ENCODE peak calls at places on chromosome 20, in nine cellular contexts. One of them, this sample, is unnamed.

GRCh38 chr20:9329356-9330092 is 184.9 kb upstream of the LAMP5 start:
- DNase-seq in uterus: no peak
- DNase-seq in ascending aorta: no peak
- DNase-seq in adipocyte: no peak
- DNase-seq in fibroblast of mammary gland: no peak
- DNase-seq in neuronal stem cell: no peak
- DNase-seq in cardiac fibroblast: no peak
- DNase-seq in CD4-positive, CD25-positive, alpha-beta regulatory T cell: no peak
- DNase-seq in heart left ventricle: no peak
- DNase-seq in this sample: no peak

GRCh38 chr20:50413088-50413500 is 97.1 kb upstream of the PTPN1 start:
- DNase-seq in uterus: peak; percentile 61
- DNase-seq in ascending aorta: no peak
- DNase-seq in adipocyte: no peak
- DNase-seq in fibroblast of mammary gland: peak; percentile 96
- DNase-seq in neuronal stem cell: no peak
- DNase-seq in cardiac fibroblast: no peak
- DNase-seq in CD4-positive, CD25-positive, alpha-beta regulatory T cell: no peak
- DNase-seq in heart left ventricle: no peak
- DNase-seq in this sample: no peak

GRCh38 chr20:58377017-58377416 is 12.0 kb upstream of the VAPB start:
- DNase-seq in uterus: no peak
- DNase-seq in ascending aorta: no peak
- DNase-seq in adipocyte: no peak
- DNase-seq in fibroblast of mammary gland: no peak
- DNase-seq in neuronal stem cell: no peak
- DNase-seq in cardiac fibroblast: no peak
- DNase-seq in CD4-positive, CD25-positive, alpha-beta regulatory T cell: no peak
- DNase-seq in heart left ventricle: no peak
- DNase-seq in this sample: no peak

GRCh38 chr20:43761396-43762340 is 34.9 kb upstream of the GTSF1L start:
- DNase-seq in uterus: no peak
- DNase-seq in ascending aorta: no peak
- DNase-seq in adipocyte: no peak
- DNase-seq in fibroblast of mammary gland: peak; percentile 48
- DNase-seq in neuronal stem cell: no peak
- DNase-seq in cardiac fibroblast: peak; percentile 31
- DNase-seq in CD4-positive, CD25-positive, alpha-beta regulatory T cell: no peak
- DNase-seq in heart left ventricle: no peak
- DNase-seq in this sample: no peak

GRCh38 chr20:61679473-61679872 is 386.2 kb downstream of the TAF4 start:
- DNase-seq in uterus: no peak
- DNase-seq in ascending aorta: no peak
- DNase-seq in adipocyte: no peak
- DNase-seq in fibroblast of mammary gland: no peak
- DNase-seq in neuronal stem cell: no peak
- DNase-seq in cardiac fibroblast: no peak
- DNase-seq in CD4-positive, CD25-positive, alpha-beta regulatory T cell: no peak
- DNase-seq in heart left ventricle: no peak
- DNase-seq in this sample: no peak

GRCh38 chr20:44041001-44041400 is 126.3 kb downstream of the TOX2 start:
- DNase-seq in uterus: no peak
- DNase-seq in ascending aorta: peak; percentile 19
- DNase-seq in adipocyte: no peak
- DNase-seq in fibroblast of mammary gland: no peak
- DNase-seq in neuronal stem cell: no peak
- DNase-seq in cardiac fibroblast: no peak
- DNase-seq in CD4-positive, CD25-positive, alpha-beta regulatory T cell: no peak
- DNase-seq in heart left ventricle: peak; percentile 12
- DNase-seq in this sample: no peak

GRCh38 chr20:1888796-1889463 is 6.3 kb upstream of the SIRPA start:
- DNase-seq in uterus: peak; percentile 31
- DNase-seq in ascending aorta: no peak
- DNase-seq in adipocyte: peak; percentile 54
- DNase-seq in fibroblast of mammary gland: peak; percentile 32
- DNase-seq in neuronal stem cell: no peak
- DNase-seq in cardiac fibroblast: peak; percentile 46
- DNase-seq in CD4-positive, CD25-positive, alpha-beta regulatory T cell: no peak
- DNase-seq in heart left ventricle: no peak
- DNase-seq in this sample: no peak

GRCh38 chr20:1803216-1804128 is 91.7 kb upstream of the SIRPA start:
- DNase-seq in uterus: no peak
- DNase-seq in ascending aorta: peak; percentile 77
- DNase-seq in adipocyte: peak; percentile 70
- DNase-seq in fibroblast of mammary gland: peak; percentile 54
- DNase-seq in neuronal stem cell: peak; percentile 76
- DNase-seq in cardiac fibroblast: peak; percentile 65
- DNase-seq in CD4-positive, CD25-positive, alpha-beta regulatory T cell: peak; percentile 68
- DNase-seq in heart left ventricle: peak; percentile 79
- DNase-seq in this sample: no peak

GRCh38 chr20:10249822-10250221 is 31.2 kb downstream of the SNAP25 start:
- DNase-seq in uterus: no peak
- DNase-seq in ascending aorta: no peak
- DNase-seq in adipocyte: no peak
- DNase-seq in fibroblast of mammary gland: no peak
- DNase-seq in neuronal stem cell: no peak
- DNase-seq in cardiac fibroblast: no peak
- DNase-seq in CD4-positive, CD25-positive, alpha-beta regulatory T cell: no peak
- DNase-seq in heart left ventricle: no peak
- DNase-seq in this sample: no peak

GRCh38 chr20:17849111-17849900 is 119.3 kb downstream of the SNX5 start:
- DNase-seq in uterus: no peak
- DNase-seq in ascending aorta: no peak
- DNase-seq in adipocyte: no peak
- DNase-seq in fibroblast of mammary gland: no peak
- DNase-seq in neuronal stem cell: no peak
- DNase-seq in cardiac fibroblast: no peak
- DNase-seq in CD4-positive, CD25-positive, alpha-beta regulatory T cell: no peak
- DNase-seq in heart left ventricle: no peak
- DNase-seq in this sample: no peak

GRCh38 chr20:2840967-2841531 is 504 bp downstream of the VPS16 start:
- DNase-seq in uterus: peak; percentile 49
- DNase-seq in ascending aorta: peak; percentile 88
- DNase-seq in adipocyte: peak; percentile 78
- DNase-seq in fibroblast of mammary gland: peak; percentile 66
- DNase-seq in neuronal stem cell: no peak
- DNase-seq in cardiac fibroblast: peak; percentile 62
- DNase-seq in CD4-positive, CD25-positive, alpha-beta regulatory T cell: no peak
- DNase-seq in heart left ventricle: peak; percentile 72
- DNase-seq in this sample: no peak

GRCh38 chr20:51514252-51514651 is 28.3 kb downstream of the NFATC2 start:
- DNase-seq in uterus: no peak
- DNase-seq in ascending aorta: no peak
- DNase-seq in adipocyte: no peak
- DNase-seq in fibroblast of mammary gland: no peak
- DNase-seq in neuronal stem cell: no peak
- DNase-seq in cardiac fibroblast: no peak
- DNase-seq in CD4-positive, CD25-positive, alpha-beta regulatory T cell: no peak
- DNase-seq in heart left ventricle: no peak
- DNase-seq in this sample: no peak

GRCh38 chr20:37361336-37361735 is 15.4 kb downstream of the SRC start:
- DNase-seq in uterus: no peak
- DNase-seq in ascending aorta: peak; percentile 58
- DNase-seq in adipocyte: no peak
- DNase-seq in fibroblast of mammary gland: no peak
- DNase-seq in neuronal stem cell: no peak
- DNase-seq in cardiac fibroblast: no peak
- DNase-seq in CD4-positive, CD25-positive, alpha-beta regulatory T cell: no peak
- DNase-seq in heart left ventricle: no peak
- DNase-seq in this sample: no peak

GRCh38 chr20:44198872-44199271 is 11.7 kb downstream of the OSER1 start:
- DNase-seq in uterus: no peak
- DNase-seq in ascending aorta: no peak
- DNase-seq in adipocyte: no peak
- DNase-seq in fibroblast of mammary gland: no peak
- DNase-seq in neuronal stem cell: no peak
- DNase-seq in cardiac fibroblast: no peak
- DNase-seq in CD4-positive, CD25-positive, alpha-beta regulatory T cell: peak; percentile 80
- DNase-seq in heart left ventricle: no peak
- DNase-seq in this sample: no peak

DNA sequence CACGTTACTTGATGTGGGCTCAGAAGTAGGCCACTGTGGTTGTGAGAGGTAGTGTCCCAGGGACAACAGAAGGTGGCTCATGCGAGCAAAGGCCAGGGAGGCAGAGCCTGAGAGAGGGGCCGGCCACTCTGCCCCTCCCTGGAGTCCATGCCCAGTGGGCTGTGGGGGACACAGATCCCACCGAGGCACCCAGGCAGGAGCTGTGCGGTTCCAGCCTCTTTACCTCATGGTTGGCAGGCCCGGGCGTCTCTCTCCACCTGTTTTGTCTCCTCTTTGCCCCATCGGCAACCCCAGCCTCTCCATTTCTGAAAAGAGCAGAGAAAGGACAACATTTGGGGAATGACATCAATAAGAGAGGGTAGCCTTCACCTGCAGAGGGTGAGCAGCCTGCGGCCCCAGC is 207.4 kb upstream of the CST7 start:
- DNase-seq in uterus: no peak
- DNase-seq in ascending aorta: no peak
- DNase-seq in adipocyte: no peak
- DNase-seq in fibroblast of mammary gland: no peak
- DNase-seq in neuronal stem cell: no peak
- DNase-seq in cardiac fibroblast: no peak
- DNase-seq in CD4-positive, CD25-positive, alpha-beta regulatory T cell: no peak
- DNase-seq in heart left ventricle: no peak
- DNase-seq in this sample: no peak
- H3K4me3 ChIP-seq in uterus: no peak overlapping the region
- H3K4me3 ChIP-seq in ascending aorta: no peak overlapping the region
- H3K4me3 ChIP-seq in adipocyte: no peak overlapping the region
- H3K4me3 ChIP-seq in fibroblast of mammary gland: no peak overlapping the region
- H3K4me3 ChIP-seq in neuronal stem cell: no peak overlapping the region
- H3K4me3 ChIP-seq in cardiac fibroblast: no peak overlapping the region
- H3K4me3 ChIP-seq in CD4-positive, CD25-positive, alpha-beta regulatory T cell: no peak overlapping the region
- H3K4me3 ChIP-seq in heart left ventricle: no peak overlapping the region
- H3K4me3 ChIP-seq in this sample: no peak overlapping the region

DNA sequence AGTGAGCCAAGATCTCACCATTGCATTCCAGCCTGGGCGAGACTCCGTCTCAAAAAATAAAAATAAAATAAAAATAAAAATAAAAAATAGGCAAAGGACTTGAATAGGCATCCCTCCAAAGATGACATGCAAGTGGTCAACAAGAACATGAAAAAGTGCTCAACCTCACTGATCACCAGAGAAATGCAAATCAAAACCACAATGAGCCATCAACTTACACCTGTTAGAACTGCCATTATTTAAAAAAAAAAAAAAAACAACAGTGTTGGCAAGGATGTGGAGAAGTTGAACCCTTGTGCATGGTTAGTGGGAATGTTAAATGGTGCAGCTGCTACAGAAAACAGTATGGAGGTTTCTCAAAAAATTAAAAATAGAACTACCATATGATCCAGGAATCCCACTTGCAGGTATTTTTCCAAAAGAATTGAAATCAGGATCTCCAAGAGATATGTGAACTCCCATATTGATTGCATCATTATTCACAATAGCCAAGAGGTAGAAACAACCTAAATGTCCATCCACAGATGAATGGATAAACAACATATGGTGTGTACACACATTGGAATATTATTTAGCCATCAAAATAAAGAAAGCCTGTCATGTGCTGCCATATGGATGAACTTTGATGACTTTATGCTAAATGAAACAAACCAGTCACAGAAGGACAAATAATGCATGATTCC is 2.8 kb downstream of the C20orf203 start:
- DNase-seq in uterus: no peak
- DNase-seq in ascending aorta: no peak
- DNase-seq in adipocyte: no peak
- DNase-seq in fibroblast of mammary gland: no peak
- DNase-seq in neuronal stem cell: no peak
- DNase-seq in cardiac fibroblast: no peak
- DNase-seq in CD4-positive, CD25-positive, alpha-beta regulatory T cell: no peak
- DNase-seq in heart left ventricle: no peak
- DNase-seq in this sample: no peak
- H3K4me3 ChIP-seq in uterus: no peak overlapping the region
- H3K4me3 ChIP-seq in ascending aorta: no peak overlapping the region
- H3K4me3 ChIP-seq in adipocyte: no peak overlapping the region
- H3K4me3 ChIP-seq in fibroblast of mammary gland: no peak overlapping the region
- H3K4me3 ChIP-seq in neuronal stem cell: no peak overlapping the region
- H3K4me3 ChIP-seq in cardiac fibroblast: no peak overlapping the region
- H3K4me3 ChIP-seq in CD4-positive, CD25-positive, alpha-beta regulatory T cell: no peak overlapping the region
- H3K4me3 ChIP-seq in heart left ventricle: no peak overlapping the region
- H3K4me3 ChIP-seq in this sample: no peak overlapping the region

GRCh38 chr20:41345729-41346067 is 5.1 kb downstream of the LPIN3 start:
- DNase-seq in uterus: no peak
- DNase-seq in ascending aorta: no peak
- DNase-seq in adipocyte: no peak
- DNase-seq in fibroblast of mammary gland: no peak
- DNase-seq in neuronal stem cell: no peak
- DNase-seq in cardiac fibroblast: no peak
- DNase-seq in CD4-positive, CD25-positive, alpha-beta regulatory T cell: no peak
- DNase-seq in heart left ventricle: no peak
- DNase-seq in this sample: no peak

GRCh38 chr20:41349943-41350342 is 9.3 kb downstream of the LPIN3 start:
- DNase-seq in uterus: no peak
- DNase-seq in ascending aorta: no peak
- DNase-seq in adipocyte: no peak
- DNase-seq in fibroblast of mammary gland: no peak
- DNase-seq in neuronal stem cell: no peak
- DNase-seq in cardiac fibroblast: no peak
- DNase-seq in CD4-positive, CD25-positive, alpha-beta regulatory T cell: no peak
- DNase-seq in heart left ventricle: no peak
- DNase-seq in this sample: no peak

GRCh38 chr20:41348430-41349172 is 8.0 kb downstream of the LPIN3 start:
- DNase-seq in uterus: no peak
- DNase-seq in ascending aorta: no peak
- DNase-seq in adipocyte: no peak
- DNase-seq in fibroblast of mammary gland: no peak
- DNase-seq in neuronal stem cell: no peak
- DNase-seq in cardiac fibroblast: no peak
- DNase-seq in CD4-positive, CD25-positive, alpha-beta regulatory T cell: no peak
- DNase-seq in heart left ventricle: no peak
- DNase-seq in this sample: no peak

GRCh38 chr20:41349266-41349665 is 8.6 kb downstream of the LPIN3 start:
- DNase-seq in uterus: no peak
- DNase-seq in ascending aorta: no peak
- DNase-seq in adipocyte: no peak
- DNase-seq in fibroblast of mammary gland: no peak
- DNase-seq in neuronal stem cell: no peak
- DNase-seq in cardiac fibroblast: no peak
- DNase-seq in CD4-positive, CD25-positive, alpha-beta regulatory T cell: no peak
- DNase-seq in heart left ventricle: no peak
- DNase-seq in this sample: no peak

GRCh38 chr20:41347523-41348429 is 7.2 kb downstream of the LPIN3 start:
- DNase-seq in uterus: no peak
- DNase-seq in ascending aorta: no peak
- DNase-seq in adipocyte: no peak
- DNase-seq in fibroblast of mammary gland: peak; percentile 29
- DNase-seq in neuronal stem cell: no peak
- DNase-seq in cardiac fibroblast: no peak
- DNase-seq in CD4-positive, CD25-positive, alpha-beta regulatory T cell: no peak
- DNase-seq in heart left ventricle: peak; percentile 57
- DNase-seq in this sample: no peak
- H3K4me3 ChIP-seq in uterus: no peak overlapping the region
- H3K4me3 ChIP-seq in ascending aorta: no peak overlapping the region
- H3K4me3 ChIP-seq in adipocyte: no peak overlapping the region
- H3K4me3 ChIP-seq in fibroblast of mammary gland: no peak overlapping the region
- H3K4me3 ChIP-seq in neuronal stem cell: no peak overlapping the region
- H3K4me3 ChIP-seq in cardiac fibroblast: no peak overlapping the region
- H3K4me3 ChIP-seq in CD4-positive, CD25-positive, alpha-beta regulatory T cell: no peak overlapping the region
- H3K4me3 ChIP-seq in heart left ventricle: no peak overlapping the region
- H3K4me3 ChIP-seq in this sample: no peak overlapping the region

DNA sequence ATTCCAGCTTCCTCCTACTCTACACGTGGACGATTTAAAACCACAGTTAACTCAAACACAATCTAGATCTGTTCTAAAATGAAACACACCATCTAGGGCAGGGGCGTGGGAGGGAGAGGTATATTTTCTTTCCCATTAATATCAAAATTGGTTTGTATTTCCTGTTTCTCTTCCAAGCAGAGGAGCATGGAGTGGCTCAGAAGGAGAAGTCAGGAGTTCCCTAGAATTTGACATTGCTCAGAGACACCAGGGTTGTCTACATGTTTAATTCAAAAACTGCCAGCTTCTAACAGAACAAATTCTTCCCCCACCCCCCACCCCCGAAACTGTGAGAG is 2.3 kb downstream of the PREX1 start:
- DNase-seq in uterus: no peak
- DNase-seq in ascending aorta: no peak
- DNase-seq in adipocyte: no peak
- DNase-seq in fibroblast of mammary gland: no peak
- DNase-seq in neuronal stem cell: no peak
- DNase-seq in cardiac fibroblast: no peak
- DNase-seq in CD4-positive, CD25-positive, alpha-beta regulatory T cell: no peak
- DNase-seq in heart left ventricle: no peak
- DNase-seq in this sample: no peak
- H3K4me3 ChIP-seq in uterus: no peak overlapping the region
- H3K4me3 ChIP-seq in ascending aorta: peak overlapping the region; percentile 88
- H3K4me3 ChIP-seq in adipocyte: no peak overlapping the region
- H3K4me3 ChIP-seq in fibroblast of mammary gland: no peak overlapping the region
- H3K4me3 ChIP-seq in neuronal stem cell: no peak overlapping the region
- H3K4me3 ChIP-seq in cardiac fibroblast: no peak overlapping the region
- H3K4me3 ChIP-seq in CD4-positive, CD25-positive, alpha-beta regulatory T cell: peak overlapping the region; percentile 90
- H3K4me3 ChIP-seq in heart left ventricle: no peak overlapping the region
- H3K4me3 ChIP-seq in this sample: no peak overlapping the region

This sample was measured in astrocyte of the cerebellum.